ENCODE peak calls at places on chromosomes 1 and 21, in five cellular contexts. M is pancreas, P is astrocyte of the spinal cord, V is testis, L is AG04449. H is an unnamed sample.

GRCh38 chr21:29300547-29301138 is 1.9 kb downstream of the BACH1 start:
- DNase-seq in M (no peak), P (peak; percentile 55), V (no peak), L (no peak), H (no peak)

GRCh38 chr1:37795340-37796110 is 1.9 kb downstream of the MANEAL start:
- DNase-seq in M (peak; percentile 76), P (peak; percentile 41), V (peak; percentile 78), L (no peak), H (peak; percentile 21)

GRCh38 chr1:21899972-21900371 is 37.1 kb downstream of the HSPG2 start:
- DNase-seq in M (no peak), P (no peak), V (no peak), L (no peak), H (no peak)

GRCh38 chr1:201298381-201299367 is 15.4 kb downstream of the PKP1 start:
- DNase-seq in M (no peak), P (no peak), V (no peak), L (no peak), H (no peak)

GRCh38 chr1:36326499-36326898 is 3.1 kb upstream of the EVA1B start:
- DNase-seq in M (no peak), P (no peak), V (no peak), L (no peak), H (no peak)

GRCh38 chr1:68183895-68184294 is 48.4 kb downstream of the WLS start:
- DNase-seq in M (no peak), P (no peak), V (no peak), L (no peak), H (no peak)

GRCh38 chr1:155529929-155530328 is 32.7 kb downstream of the ASH1L start:
- DNase-seq in M (no peak), P (no peak), V (no peak), L (no peak), H (no peak)

GRCh38 chr1:224519874-224520273 is 85.3 kb upstream of the WDR26 start:
- DNase-seq in M (no peak), P (no peak), V (no peak), L (no peak), H (no peak)

GRCh38 chr1:66648896-66649597 is 103.2 kb upstream of the DYNLT5 start:
- DNase-seq in M (no peak), P (no peak), V (no peak), L (no peak), H (no peak)

GRCh38 chr1:61254629-61255323 is 172.4 kb downstream of the NFIA start:
- DNase-seq in M (no peak), P (peak; percentile 76), V (peak; percentile 68), L (no peak), H (peak; percentile 44)
- H3K4me3 ChIP-seq in M (no peak overlapping the region), P (peak overlapping the region; percentile 4), V (no peak overlapping the region), L (peak overlapping the region; percentile 3), H (peak overlapping the region; percentile 35)

DNA sequence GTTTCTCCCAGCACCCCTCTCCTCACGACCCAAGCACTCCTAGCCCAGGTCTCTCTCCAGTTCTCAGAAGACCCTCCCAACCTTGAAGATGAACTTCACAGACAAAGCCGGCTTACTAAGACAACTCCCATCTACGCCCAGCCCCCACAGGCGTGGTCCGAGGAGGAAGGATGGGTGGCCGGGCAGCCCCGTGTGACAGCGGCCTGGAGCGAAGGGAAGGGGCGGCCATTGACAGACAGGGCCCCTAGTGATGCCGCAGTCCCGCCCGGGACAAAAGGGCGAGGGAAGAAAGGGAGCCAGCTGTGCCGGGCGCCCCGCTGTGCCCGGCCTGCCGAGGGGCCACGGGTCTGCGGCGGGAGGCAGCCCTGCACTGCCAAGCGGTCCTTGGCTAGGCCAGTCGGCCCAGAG is 6.9 kb downstream of the PAX7 start:
- DNase-seq in M (no peak), P (no peak), V (no peak), L (no peak), H (no peak)
- H3K4me3 ChIP-seq in M (no peak overlapping the region), P (no peak overlapping the region), V (no peak overlapping the region), L (no peak overlapping the region), H (no peak overlapping the region)

GRCh38 chr1:3270403-3271245 is 183.8 kb upstream of the ARHGEF16 start:
- DNase-seq in M (no peak), P (no peak), V (peak; percentile 54), L (no peak), H (no peak)
- H3K4me3 ChIP-seq in M (no peak overlapping the region), P (no peak overlapping the region), V (no peak overlapping the region), L (no peak overlapping the region), H (no peak overlapping the region)

GRCh38 chr1:199778324-199778955 is 249.1 kb upstream of the NR5A2 start:
- DNase-seq in M (no peak), P (no peak), V (peak; percentile 48), L (no peak), H (peak; percentile 21)
- H3K4me3 ChIP-seq in M (no peak overlapping the region), P (no peak overlapping the region), V (no peak overlapping the region), L (no peak overlapping the region), H (no peak overlapping the region)

GRCh38 chr1:53703174-53703573 is 35.8 kb downstream of the GLIS1 start:
- DNase-seq in M (no peak), P (no peak), V (no peak), L (no peak), H (no peak)

GRCh38 chr1:53704304-53704703 is 34.7 kb downstream of the GLIS1 start:
- DNase-seq in M (no peak), P (no peak), V (no peak), L (no peak), H (no peak)

GRCh38 chr1:53706356-53706755 is 32.6 kb downstream of the GLIS1 start:
- DNase-seq in M (no peak), P (no peak), V (no peak), L (no peak), H (no peak)

GRCh38 chr1:53704804-53705445 is 34.0 kb downstream of the GLIS1 start:
- DNase-seq in M (no peak), P (no peak), V (no peak), L (no peak), H (no peak)

DNA sequence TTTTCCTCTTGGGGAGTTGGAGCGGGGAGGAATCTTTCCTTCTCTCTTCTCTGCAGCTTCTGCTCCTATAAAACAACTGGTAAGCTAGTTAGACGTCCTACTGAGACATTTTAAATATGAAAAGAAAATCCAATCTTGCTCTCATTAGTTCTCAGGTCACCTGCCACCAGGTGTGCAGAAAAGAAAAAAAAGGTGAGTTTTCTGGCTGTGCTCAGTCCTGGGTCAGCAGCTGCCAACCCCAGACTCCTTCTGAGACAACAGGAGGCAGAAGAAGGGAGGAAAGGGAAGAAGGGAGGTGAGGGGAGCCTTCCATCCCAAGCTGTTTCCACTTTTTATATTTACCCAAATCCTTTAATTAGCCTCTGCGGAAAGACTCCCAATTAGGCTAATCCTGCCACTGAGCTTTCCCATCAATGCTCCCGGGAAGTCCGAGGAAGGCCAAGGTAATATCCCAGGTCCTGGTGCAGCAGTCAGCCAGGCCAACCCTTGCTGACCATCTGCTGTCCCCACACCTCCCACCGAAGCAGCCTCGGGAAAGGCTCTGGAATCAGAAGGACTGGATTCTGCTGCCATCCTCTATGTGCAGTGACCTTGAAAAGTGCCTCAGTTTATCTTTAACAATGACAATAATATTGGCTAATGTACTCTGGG is 33.4 kb downstream of the GLIS1 start:
- DNase-seq in M (no peak), P (no peak), V (no peak), L (no peak), H (no peak)
- H3K4me3 ChIP-seq in M (no peak overlapping the region), P (no peak overlapping the region), V (no peak overlapping the region), L (no peak overlapping the region), H (no peak overlapping the region)

GRCh38 chr1:233230011-233230410 is 65.5 kb downstream of the PCNX2 start:
- DNase-seq in M (no peak), P (no peak), V (no peak), L (no peak), H (no peak)

GRCh38 chr1:233238884-233239432 is 56.6 kb downstream of the PCNX2 start:
- DNase-seq in M (no peak), P (no peak), V (no peak), L (no peak), H (no peak)

GRCh38 chr1:233237623-233238022 is 57.9 kb downstream of the PCNX2 start:
- DNase-seq in M (no peak), P (no peak), V (peak; percentile 17), L (no peak), H (no peak)

GRCh38 chr1:233229291-233229690 is 66.2 kb downstream of the PCNX2 start:
- DNase-seq in M (no peak), P (peak; percentile 16), V (no peak), L (no peak), H (no peak)

GRCh38 chr1:233233508-233234040 is 62.0 kb downstream of the PCNX2 start:
- DNase-seq in M (no peak), P (no peak), V (peak; percentile 57), L (no peak), H (no peak)
- H3K4me3 ChIP-seq in M (no peak overlapping the region), P (no peak overlapping the region), V (no peak overlapping the region), L (no peak overlapping the region), H (no peak overlapping the region)

GRCh38 chr1:161305872-161306519 is 3.8 kb downstream of the MPZ start:
- DNase-seq in M (peak; percentile 88), P (peak; percentile 43), V (peak; percentile 81), L (no peak), H (peak; percentile 65)
- H3K4me3 ChIP-seq in M (peak overlapping the region; percentile 45), P (peak overlapping the region; percentile 72), V (peak overlapping the region; percentile 61), L (peak overlapping the region; percentile 74), H (peak overlapping the region; percentile 71)